ENCODE peak calls at places on chromosomes 16 and 17, in four cellular contexts. L is NCI-H526, C is endothelial cell, H is glutamatergic neuron. V is an unnamed sample.

GRCh38 chr16:84022641-84023040 is 20.0 kb downstream of the SLC38A8 start:
- DNase-seq in L (no peak), C (no peak), H (no peak), V (no peak)

GRCh38 chr16:72824761-72825160 is 223.2 kb downstream of the ZFHX3 start:
- DNase-seq in L (no peak), C (no peak), H (no peak), V (no peak)

GRCh38 chr16:85110105-85110504 is 2.2 kb downstream of the CIBAR2 start:
- DNase-seq in L (no peak), C (no peak), H (no peak), V (no peak)

GRCh38 chr17:19322861-19323260 is 39.7 kb downstream of the B9D1 start:
- DNase-seq in L (no peak), C (no peak), H (no peak), V (no peak)

GRCh38 chr17:42034059-42034458 is 14.2 kb downstream of the NKIRAS2 start:
- DNase-seq in L (no peak), C (no peak), H (no peak), V (no peak)

GRCh38 chr16:81266680-81267095 is 28.2 kb downstream of the BCO1 start:
- DNase-seq in L (no peak), C (no peak), H (no peak), V (no peak)

GRCh38 chr17:76791053-76791980 is 53.4 kb downstream of the MFSD11 start:
- DNase-seq in L (no peak), C (no peak), H (no peak), V (no peak)

GRCh38 chr16:84928679-84929420 is 82.5 kb downstream of the ZDHHC7 start:
- DNase-seq in L (no peak), C (no peak), H (no peak), V (no peak)